ENCODE peak calls at places on chromosomes 13 and 19, in six cellular contexts. One of them, this sample, is unnamed.
A peak's percentile ranks its signal among the peaks of the same experiment; 100 is the strongest.

GRCh38 chr13:64371045-64371444 is 2859.1 kb downstream of the PCDH9 start:
- DNase-seq in trophoblast cell: no peak
- DNase-seq in IMR-90: peak; percentile 41
- DNase-seq in neuronal stem cell: no peak
- DNase-seq in H1: no peak
- DNase-seq in mesenchymal stem cell: no peak
- DNase-seq in this sample: no peak

GRCh38 chr19:37243206-37243632 is 25.2 kb downstream of the ZNF383 start:
- DNase-seq in trophoblast cell: no peak
- DNase-seq in IMR-90: no peak
- DNase-seq in neuronal stem cell: no peak
- DNase-seq in H1: no peak
- DNase-seq in mesenchymal stem cell: peak; percentile 2
- DNase-seq in this sample: no peak

GRCh38 chr19:28633223-28634030 is 579.5 kb downstream of the UQCRFS1 start:
- DNase-seq in trophoblast cell: peak; percentile 11
- DNase-seq in IMR-90: peak; percentile 1
- DNase-seq in neuronal stem cell: peak; percentile 63
- DNase-seq in H1: peak; percentile 72
- DNase-seq in mesenchymal stem cell: peak; percentile 13
- DNase-seq in this sample: peak; percentile 84

GRCh38 chr13:32214073-32214472 is 101.1 kb downstream of the ZAR1L start:
- DNase-seq in trophoblast cell: no peak
- DNase-seq in IMR-90: no peak
- DNase-seq in neuronal stem cell: no peak
- DNase-seq in H1: no peak
- DNase-seq in mesenchymal stem cell: no peak
- DNase-seq in this sample: no peak

GRCh38 chr19:54364775-54365257 is at the start of gene LAIR1:
- DNase-seq in trophoblast cell: no peak
- DNase-seq in IMR-90: no peak
- DNase-seq in neuronal stem cell: no peak
- DNase-seq in H1: no peak
- DNase-seq in mesenchymal stem cell: no peak
- DNase-seq in this sample: no peak

GRCh38 chr13:53920916-53921315 is 892.3 kb downstream of the OLFM4 start:
- DNase-seq in trophoblast cell: no peak
- DNase-seq in IMR-90: no peak
- DNase-seq in neuronal stem cell: no peak
- DNase-seq in H1: no peak
- DNase-seq in mesenchymal stem cell: no peak
- DNase-seq in this sample: no peak

GRCh38 chr13:75426421-75426820 is 55.5 kb downstream of the TBC1D4 start:
- DNase-seq in trophoblast cell: peak; percentile 11
- DNase-seq in IMR-90: no peak
- DNase-seq in neuronal stem cell: no peak
- DNase-seq in H1: no peak
- DNase-seq in mesenchymal stem cell: no peak
- DNase-seq in this sample: no peak

GRCh38 chr19:55679343-55680257 is 4.6 kb downstream of the EPN1 start:
- DNase-seq in trophoblast cell: no peak
- DNase-seq in IMR-90: peak; percentile 73
- DNase-seq in neuronal stem cell: no peak
- DNase-seq in H1: no peak
- DNase-seq in mesenchymal stem cell: no peak
- DNase-seq in this sample: no peak

GRCh38 chr13:99258210-99258860 is at the start of gene GPR18:
- DNase-seq in trophoblast cell: no peak
- DNase-seq in IMR-90: peak; percentile 24
- DNase-seq in neuronal stem cell: no peak
- DNase-seq in H1: no peak
- DNase-seq in mesenchymal stem cell: peak; percentile 11
- DNase-seq in this sample: no peak

GRCh38 chr13:111981446-111982165 is 85.3 kb upstream of the SOX1 start:
- DNase-seq in trophoblast cell: no peak
- DNase-seq in IMR-90: no peak
- DNase-seq in neuronal stem cell: no peak
- DNase-seq in H1: no peak
- DNase-seq in mesenchymal stem cell: no peak
- DNase-seq in this sample: no peak

DNA sequence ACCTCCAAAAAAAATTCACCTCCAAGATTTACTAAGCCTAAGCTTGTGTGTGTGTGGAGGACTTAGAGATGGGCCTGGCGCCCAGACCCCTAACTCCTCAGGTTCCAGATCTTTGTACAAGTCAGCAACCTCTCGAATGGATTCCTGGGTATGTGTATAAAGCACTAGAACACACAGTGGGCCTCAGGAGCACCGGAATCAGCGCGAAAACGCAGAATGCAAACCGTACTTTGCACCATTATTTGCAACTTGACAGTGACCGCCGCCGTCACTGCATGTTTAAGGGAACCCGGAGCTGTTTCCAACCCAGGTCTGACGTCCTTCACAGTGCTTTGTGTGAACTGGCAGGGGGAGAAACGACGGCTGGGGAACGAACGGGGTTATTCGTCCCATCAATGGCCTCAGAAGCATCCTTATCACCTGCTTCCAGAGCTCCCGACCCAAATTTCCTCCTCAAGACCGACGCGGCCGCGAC is 688 bp downstream of the ZNF606 start:
- DNase-seq in trophoblast cell: no peak
- DNase-seq in IMR-90: peak; percentile 5
- DNase-seq in neuronal stem cell: no peak
- DNase-seq in H1: no peak
- DNase-seq in mesenchymal stem cell: peak; percentile 49
- DNase-seq in this sample: peak; percentile 54
- H3K36me3 ChIP-seq in trophoblast cell: peaks cover 30% of the 10 kb centered on the region
- H3K36me3 ChIP-seq in IMR-90: peaks cover 47% of the 10 kb centered on the region
- H3K36me3 ChIP-seq in neuronal stem cell: peaks cover 80% of the 10 kb centered on the region
- H3K36me3 ChIP-seq in H1: peaks cover 58% of the 10 kb centered on the region
- H3K36me3 ChIP-seq in mesenchymal stem cell: peaks cover 48% of the 10 kb centered on the region
- H3K36me3 ChIP-seq in this sample: peaks cover 20% of the 10 kb centered on the region

GRCh38 chr13:19818223-19818842 is 35.6 kb upstream of the PSPC1 start:
- DNase-seq in trophoblast cell: peak; percentile 84
- DNase-seq in IMR-90: no peak
- DNase-seq in neuronal stem cell: peak; percentile 36
- DNase-seq in H1: peak; percentile 97
- DNase-seq in mesenchymal stem cell: peak; percentile 28
- DNase-seq in this sample: peak; percentile 85
- H4K8ac ChIP-seq in trophoblast cell: no peak overlapping the region
- H4K8ac ChIP-seq in IMR-90: no peak overlapping the region
- H4K8ac ChIP-seq in neuronal stem cell: no peak overlapping the region
- H4K8ac ChIP-seq in H1: no peak overlapping the region
- H4K8ac ChIP-seq in mesenchymal stem cell: peak overlapping the region; percentile 70
- H4K8ac ChIP-seq in this sample: no peak overlapping the region

GRCh38 chr19:42196011-42197001 is 21.2 kb downstream of the DEDD2 start:
- DNase-seq in trophoblast cell: no peak
- DNase-seq in IMR-90: no peak
- DNase-seq in neuronal stem cell: no peak
- DNase-seq in H1: peak; percentile 55
- DNase-seq in mesenchymal stem cell: no peak
- DNase-seq in this sample: no peak
- H3K4me2 ChIP-seq in trophoblast cell: no peak overlapping the region
- H3K4me2 ChIP-seq in IMR-90: no peak overlapping the region
- H3K4me2 ChIP-seq in neuronal stem cell: no peak overlapping the region
- H3K4me2 ChIP-seq in H1: peak overlapping the region; percentile 40
- H3K4me2 ChIP-seq in mesenchymal stem cell: no peak overlapping the region
- H3K4me2 ChIP-seq in this sample: no peak overlapping the region

DNA sequence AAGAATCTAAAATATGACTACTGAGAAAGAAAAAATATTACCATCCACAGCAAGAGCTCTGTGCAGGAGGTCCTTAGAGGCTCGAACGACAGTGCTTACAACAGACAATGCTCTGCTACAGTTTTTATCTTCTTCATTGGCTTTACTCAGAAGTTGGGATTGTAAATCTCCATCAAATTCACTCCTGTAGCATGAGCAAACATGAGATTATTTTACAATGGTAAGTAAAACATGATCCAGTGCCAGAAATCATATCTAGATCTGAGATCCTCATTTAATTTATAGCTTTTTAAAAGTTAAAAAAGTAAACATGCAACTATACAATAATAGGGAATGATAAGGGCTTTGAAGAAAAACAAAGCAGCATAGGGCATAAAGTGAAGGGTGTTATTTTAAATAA is 144.5 kb upstream of the FBXL3 start:
- DNase-seq in trophoblast cell: no peak
- DNase-seq in IMR-90: no peak
- DNase-seq in neuronal stem cell: no peak
- DNase-seq in H1: no peak
- DNase-seq in mesenchymal stem cell: no peak
- DNase-seq in this sample: no peak
- H3K36me3 ChIP-seq in trophoblast cell: peaks cover 12% of the 10 kb centered on the region
- H3K36me3 ChIP-seq in IMR-90: peaks cover 17% of the 10 kb centered on the region
- H3K36me3 ChIP-seq in neuronal stem cell: peaks cover 67% of the 10 kb centered on the region
- H3K36me3 ChIP-seq in H1: peaks cover 12% of the 10 kb centered on the region
- H3K36me3 ChIP-seq in mesenchymal stem cell: peaks cover 6% of the 10 kb centered on the region
- H3K36me3 ChIP-seq in this sample: no peaks in the 10 kb centered on the region

GRCh38 chr13:96636310-96636709 is 358.0 kb downstream of the OXGR1 start:
- DNase-seq in trophoblast cell: no peak
- DNase-seq in IMR-90: no peak
- DNase-seq in neuronal stem cell: no peak
- DNase-seq in H1: no peak
- DNase-seq in mesenchymal stem cell: no peak
- DNase-seq in this sample: no peak
- H4K8ac ChIP-seq in trophoblast cell: no peak overlapping the region
- H4K8ac ChIP-seq in IMR-90: no peak overlapping the region
- H4K8ac ChIP-seq in neuronal stem cell: no peak overlapping the region
- H4K8ac ChIP-seq in H1: no peak overlapping the region
- H4K8ac ChIP-seq in mesenchymal stem cell: no peak overlapping the region
- H4K8ac ChIP-seq in this sample: no peak overlapping the region

DNA sequence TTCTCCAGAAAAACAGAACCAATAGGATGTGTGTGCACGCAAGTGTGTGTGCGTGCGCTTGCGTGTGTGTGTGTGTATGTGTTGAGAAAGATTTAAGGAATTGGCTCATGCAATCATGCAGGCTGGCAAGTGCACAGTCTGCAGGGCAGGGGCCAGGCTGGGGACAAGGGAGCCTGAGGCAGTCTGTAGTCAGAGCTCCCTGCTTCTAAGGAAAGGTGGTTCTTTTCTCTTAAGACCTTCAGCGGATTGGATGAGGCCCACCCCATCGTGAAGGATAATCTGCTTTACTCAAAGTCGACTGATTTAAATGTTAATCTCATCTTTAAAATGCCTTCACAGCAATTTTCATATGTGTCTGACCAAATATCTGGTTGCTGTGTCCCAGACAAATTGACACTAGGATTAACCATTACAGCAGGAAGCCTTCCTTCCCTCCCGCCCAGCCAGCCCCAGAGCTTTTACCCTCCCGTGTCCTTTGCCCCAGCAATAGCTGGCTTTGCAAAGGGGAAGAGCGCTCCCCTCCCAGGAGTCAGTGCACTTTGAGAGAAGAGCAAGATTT is 15.0 kb upstream of the NAXD start:
- DNase-seq in trophoblast cell: peak; percentile 89
- DNase-seq in IMR-90: no peak
- DNase-seq in neuronal stem cell: no peak
- DNase-seq in H1: no peak
- DNase-seq in mesenchymal stem cell: no peak
- DNase-seq in this sample: peak; percentile 62
- H3K4me2 ChIP-seq in trophoblast cell: peak overlapping the region; percentile 29
- H3K4me2 ChIP-seq in IMR-90: no peak overlapping the region
- H3K4me2 ChIP-seq in neuronal stem cell: no peak overlapping the region
- H3K4me2 ChIP-seq in H1: no peak overlapping the region
- H3K4me2 ChIP-seq in mesenchymal stem cell: no peak overlapping the region
- H3K4me2 ChIP-seq in this sample: no peak overlapping the region

DNA sequence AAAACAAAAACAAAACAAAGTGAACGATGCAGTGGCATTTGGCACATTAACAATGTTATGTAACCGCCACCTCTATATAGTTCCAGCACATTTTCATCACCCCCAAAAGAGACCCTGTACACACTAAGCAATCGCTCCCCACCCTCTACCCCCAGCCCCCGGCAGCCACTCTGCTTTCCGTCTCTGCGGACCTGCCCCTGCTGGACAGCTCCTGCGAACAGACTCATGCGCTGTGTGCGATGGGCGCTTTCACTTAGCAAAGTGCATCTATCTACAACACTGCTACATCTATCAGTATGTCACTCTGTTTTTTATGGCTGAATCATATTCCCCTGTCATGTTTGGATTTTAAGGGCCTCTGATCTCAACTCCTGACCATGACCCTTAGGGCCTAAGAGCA is 25.1 kb upstream of the TMEM160 start:
- DNase-seq in trophoblast cell: no peak
- DNase-seq in IMR-90: no peak
- DNase-seq in neuronal stem cell: no peak
- DNase-seq in H1: no peak
- DNase-seq in mesenchymal stem cell: no peak
- DNase-seq in this sample: no peak
- H3K36me3 ChIP-seq in trophoblast cell: peaks cover 71% of the 10 kb centered on the region
- H3K36me3 ChIP-seq in IMR-90: peaks cover 65% of the 10 kb centered on the region
- H3K36me3 ChIP-seq in neuronal stem cell: peaks cover 98% of the 10 kb centered on the region
- H3K36me3 ChIP-seq in H1: peaks cover 52% of the 10 kb centered on the region
- H3K36me3 ChIP-seq in mesenchymal stem cell: peaks cover 75% of the 10 kb centered on the region
- H3K36me3 ChIP-seq in this sample: peaks cover 18% of the 10 kb centered on the region

GRCh38 chr13:110826101-110826500 is 88.8 kb downstream of the ANKRD10 start:
- DNase-seq in trophoblast cell: no peak
- DNase-seq in IMR-90: no peak
- DNase-seq in neuronal stem cell: no peak
- DNase-seq in H1: no peak
- DNase-seq in mesenchymal stem cell: no peak
- DNase-seq in this sample: no peak
- H4K8ac ChIP-seq in trophoblast cell: no peak overlapping the region
- H4K8ac ChIP-seq in IMR-90: no peak overlapping the region
- H4K8ac ChIP-seq in neuronal stem cell: no peak overlapping the region
- H4K8ac ChIP-seq in H1: no peak overlapping the region
- H4K8ac ChIP-seq in mesenchymal stem cell: no peak overlapping the region
- H4K8ac ChIP-seq in this sample: no peak overlapping the region